ENCODE peak calls at places on chromosome 4, in nine cellular contexts. One of them, this sample, is unnamed.
A peak's percentile ranks its signal among the peaks of the same experiment; 100 is the strongest.

GRCh38 chr4:7857238-7857701 is 82.4 kb downstream of the AFAP1 start:
- DNase-seq in NCI-H1092: no peak
- DNase-seq in kidney: no peak
- DNase-seq in sciatic nerve: no peak
- DNase-seq in nephron progenitor cell: no peak
- DNase-seq in SK-N-DZ: no peak
- DNase-seq in iris pigment epithelial cell: peak; percentile 89
- DNase-seq in SJSA1: peak; percentile 59
- DNase-seq in activated CD4-positive, alpha-beta T cell treated with anti-CD3 and anti-CD28 coated beads for 1 hour: no peak
- DNase-seq in this sample: no peak

GRCh38 chr4:88599298-88599697 is 7.0 kb downstream of the HERC3 start:
- DNase-seq in NCI-H1092: no peak
- DNase-seq in kidney: no peak
- DNase-seq in sciatic nerve: no peak
- DNase-seq in nephron progenitor cell: no peak
- DNase-seq in SK-N-DZ: no peak
- DNase-seq in iris pigment epithelial cell: peak; percentile 85
- DNase-seq in SJSA1: peak; percentile 51
- DNase-seq in activated CD4-positive, alpha-beta T cell treated with anti-CD3 and anti-CD28 coated beads for 1 hour: no peak
- DNase-seq in this sample: no peak

GRCh38 chr4:7411896-7412585 is 22.7 kb downstream of the PSAPL1 start:
- DNase-seq in NCI-H1092: peak; percentile 17
- DNase-seq in kidney: peak; percentile 53
- DNase-seq in sciatic nerve: no peak
- DNase-seq in nephron progenitor cell: no peak
- DNase-seq in SK-N-DZ: no peak
- DNase-seq in iris pigment epithelial cell: no peak
- DNase-seq in SJSA1: no peak
- DNase-seq in activated CD4-positive, alpha-beta T cell treated with anti-CD3 and anti-CD28 coated beads for 1 hour: no peak
- DNase-seq in this sample: peak; percentile 19

GRCh38 chr4:5069916-5070315 is 18.6 kb downstream of the STK32B start:
- DNase-seq in NCI-H1092: no peak
- DNase-seq in kidney: no peak
- DNase-seq in sciatic nerve: no peak
- DNase-seq in nephron progenitor cell: no peak
- DNase-seq in SK-N-DZ: no peak
- DNase-seq in iris pigment epithelial cell: no peak
- DNase-seq in SJSA1: no peak
- DNase-seq in activated CD4-positive, alpha-beta T cell treated with anti-CD3 and anti-CD28 coated beads for 1 hour: no peak
- DNase-seq in this sample: no peak

GRCh38 chr4:121714548-121714947 is 17.8 kb upstream of the ANXA5 start:
- DNase-seq in NCI-H1092: no peak
- DNase-seq in kidney: no peak
- DNase-seq in sciatic nerve: no peak
- DNase-seq in nephron progenitor cell: no peak
- DNase-seq in SK-N-DZ: no peak
- DNase-seq in iris pigment epithelial cell: no peak
- DNase-seq in SJSA1: no peak
- DNase-seq in activated CD4-positive, alpha-beta T cell treated with anti-CD3 and anti-CD28 coated beads for 1 hour: no peak
- DNase-seq in this sample: no peak

GRCh38 chr4:109559625-109559982 is 442 bp upstream of the MCUB start:
- DNase-seq in NCI-H1092: no peak
- DNase-seq in kidney: peak; percentile 69
- DNase-seq in sciatic nerve: peak; percentile 67
- DNase-seq in nephron progenitor cell: peak; percentile 47
- DNase-seq in SK-N-DZ: no peak
- DNase-seq in iris pigment epithelial cell: peak; percentile 52
- DNase-seq in SJSA1: peak; percentile 49
- DNase-seq in activated CD4-positive, alpha-beta T cell treated with anti-CD3 and anti-CD28 coated beads for 1 hour: peak; percentile 34
- DNase-seq in this sample: peak; percentile 80

GRCh38 chr4:118356731-118357130 is 3.9 kb upstream of the PRSS12 start:
- DNase-seq in NCI-H1092: no peak
- DNase-seq in kidney: no peak
- DNase-seq in sciatic nerve: no peak
- DNase-seq in nephron progenitor cell: no peak
- DNase-seq in SK-N-DZ: no peak
- DNase-seq in iris pigment epithelial cell: peak; percentile 85
- DNase-seq in SJSA1: no peak
- DNase-seq in activated CD4-positive, alpha-beta T cell treated with anti-CD3 and anti-CD28 coated beads for 1 hour: no peak
- DNase-seq in this sample: no peak

GRCh38 chr4:53809816-53810215 is 218.5 kb upstream of the LNX1 start:
- DNase-seq in NCI-H1092: no peak
- DNase-seq in kidney: no peak
- DNase-seq in sciatic nerve: no peak
- DNase-seq in nephron progenitor cell: no peak
- DNase-seq in SK-N-DZ: no peak
- DNase-seq in iris pigment epithelial cell: no peak
- DNase-seq in SJSA1: no peak
- DNase-seq in activated CD4-positive, alpha-beta T cell treated with anti-CD3 and anti-CD28 coated beads for 1 hour: no peak
- DNase-seq in this sample: no peak

GRCh38 chr4:47899639-47900038 is 14.7 kb downstream of the NFXL1 start:
- DNase-seq in NCI-H1092: no peak
- DNase-seq in kidney: no peak
- DNase-seq in sciatic nerve: no peak
- DNase-seq in nephron progenitor cell: no peak
- DNase-seq in SK-N-DZ: no peak
- DNase-seq in iris pigment epithelial cell: no peak
- DNase-seq in SJSA1: no peak
- DNase-seq in activated CD4-positive, alpha-beta T cell treated with anti-CD3 and anti-CD28 coated beads for 1 hour: no peak
- DNase-seq in this sample: no peak

GRCh38 chr4:24890561-24890960 is 22.3 kb downstream of the CCDC149 start:
- DNase-seq in NCI-H1092: no peak
- DNase-seq in kidney: no peak
- DNase-seq in sciatic nerve: no peak
- DNase-seq in nephron progenitor cell: no peak
- DNase-seq in SK-N-DZ: no peak
- DNase-seq in iris pigment epithelial cell: no peak
- DNase-seq in SJSA1: no peak
- DNase-seq in activated CD4-positive, alpha-beta T cell treated with anti-CD3 and anti-CD28 coated beads for 1 hour: no peak
- DNase-seq in this sample: no peak

GRCh38 chr4:158837527-158838141 is 68.8 kb downstream of the FNIP2 start:
- DNase-seq in NCI-H1092: no peak
- DNase-seq in kidney: no peak
- DNase-seq in sciatic nerve: no peak
- DNase-seq in nephron progenitor cell: no peak
- DNase-seq in SK-N-DZ: no peak
- DNase-seq in iris pigment epithelial cell: no peak
- DNase-seq in SJSA1: no peak
- DNase-seq in activated CD4-positive, alpha-beta T cell treated with anti-CD3 and anti-CD28 coated beads for 1 hour: no peak
- DNase-seq in this sample: no peak

GRCh38 chr4:1599491-1600210 is 84.5 kb downstream of the FAM53A start:
- DNase-seq in NCI-H1092: no peak
- DNase-seq in kidney: peak; percentile 67
- DNase-seq in sciatic nerve: no peak
- DNase-seq in nephron progenitor cell: no peak
- DNase-seq in SK-N-DZ: no peak
- DNase-seq in iris pigment epithelial cell: no peak
- DNase-seq in SJSA1: no peak
- DNase-seq in activated CD4-positive, alpha-beta T cell treated with anti-CD3 and anti-CD28 coated beads for 1 hour: no peak
- DNase-seq in this sample: peak; percentile 35

GRCh38 chr4:163495900-163496299 is 1.4 kb downstream of the TMA16 start:
- DNase-seq in NCI-H1092: no peak
- DNase-seq in kidney: no peak
- DNase-seq in sciatic nerve: no peak
- DNase-seq in nephron progenitor cell: no peak
- DNase-seq in SK-N-DZ: no peak
- DNase-seq in iris pigment epithelial cell: no peak
- DNase-seq in SJSA1: no peak
- DNase-seq in activated CD4-positive, alpha-beta T cell treated with anti-CD3 and anti-CD28 coated beads for 1 hour: no peak
- DNase-seq in this sample: no peak

GRCh38 chr4:3491681-3492405 is 28.7 kb downstream of the DOK7 start:
- DNase-seq in NCI-H1092: no peak
- DNase-seq in kidney: no peak
- DNase-seq in sciatic nerve: no peak
- DNase-seq in nephron progenitor cell: no peak
- DNase-seq in SK-N-DZ: no peak
- DNase-seq in iris pigment epithelial cell: peak; percentile 18
- DNase-seq in SJSA1: no peak
- DNase-seq in activated CD4-positive, alpha-beta T cell treated with anti-CD3 and anti-CD28 coated beads for 1 hour: no peak
- DNase-seq in this sample: no peak

GRCh38 chr4:28350485-28350884 is 1489.8 kb downstream of the STIM2 start:
- DNase-seq in NCI-H1092: no peak
- DNase-seq in kidney: no peak
- DNase-seq in sciatic nerve: no peak
- DNase-seq in nephron progenitor cell: no peak
- DNase-seq in SK-N-DZ: no peak
- DNase-seq in iris pigment epithelial cell: peak; percentile 78
- DNase-seq in SJSA1: no peak
- DNase-seq in activated CD4-positive, alpha-beta T cell treated with anti-CD3 and anti-CD28 coated beads for 1 hour: no peak
- DNase-seq in this sample: no peak

GRCh38 chr4:1466034-1466960 is 60.1 kb upstream of the NKX1-1 start:
- DNase-seq in NCI-H1092: no peak
- DNase-seq in kidney: peak; percentile 62
- DNase-seq in sciatic nerve: peak; percentile 45
- DNase-seq in nephron progenitor cell: no peak
- DNase-seq in SK-N-DZ: no peak
- DNase-seq in iris pigment epithelial cell: no peak
- DNase-seq in SJSA1: no peak
- DNase-seq in activated CD4-positive, alpha-beta T cell treated with anti-CD3 and anti-CD28 coated beads for 1 hour: no peak
- DNase-seq in this sample: no peak

GRCh38 chr4:44194365-44194764 is 254.2 kb downstream of the KCTD8 start:
- DNase-seq in NCI-H1092: no peak
- DNase-seq in kidney: no peak
- DNase-seq in sciatic nerve: no peak
- DNase-seq in nephron progenitor cell: no peak
- DNase-seq in SK-N-DZ: no peak
- DNase-seq in iris pigment epithelial cell: peak; percentile 1
- DNase-seq in SJSA1: no peak
- DNase-seq in activated CD4-positive, alpha-beta T cell treated with anti-CD3 and anti-CD28 coated beads for 1 hour: no peak
- DNase-seq in this sample: no peak

GRCh38 chr4:54172156-54172555 is 56.9 kb upstream of the PDGFRA start:
- DNase-seq in NCI-H1092: no peak
- DNase-seq in kidney: no peak
- DNase-seq in sciatic nerve: no peak
- DNase-seq in nephron progenitor cell: no peak
- DNase-seq in SK-N-DZ: no peak
- DNase-seq in iris pigment epithelial cell: no peak
- DNase-seq in SJSA1: no peak
- DNase-seq in activated CD4-positive, alpha-beta T cell treated with anti-CD3 and anti-CD28 coated beads for 1 hour: no peak
- DNase-seq in this sample: no peak

GRCh38 chr4:109877400-109877799 is 29.5 kb downstream of the LRIT3 start:
- DNase-seq in NCI-H1092: no peak
- DNase-seq in kidney: no peak
- DNase-seq in sciatic nerve: no peak
- DNase-seq in nephron progenitor cell: no peak
- DNase-seq in SK-N-DZ: no peak
- DNase-seq in iris pigment epithelial cell: no peak
- DNase-seq in SJSA1: no peak
- DNase-seq in activated CD4-positive, alpha-beta T cell treated with anti-CD3 and anti-CD28 coated beads for 1 hour: no peak
- DNase-seq in this sample: no peak

GRCh38 chr4:181792641-181793612 is 450.3 kb upstream of the TENM3 start:
- DNase-seq in NCI-H1092: peak; percentile 86
- DNase-seq in kidney: no peak
- DNase-seq in sciatic nerve: no peak
- DNase-seq in nephron progenitor cell: peak; percentile 4
- DNase-seq in SK-N-DZ: peak; percentile 3
- DNase-seq in iris pigment epithelial cell: no peak
- DNase-seq in SJSA1: no peak
- DNase-seq in activated CD4-positive, alpha-beta T cell treated with anti-CD3 and anti-CD28 coated beads for 1 hour: no peak
- DNase-seq in this sample: no peak

GRCh38 chr4:137124278-137124932 is 407.9 kb downstream of the PCDH18 start:
- DNase-seq in NCI-H1092: peak; percentile 13
- DNase-seq in kidney: no peak
- DNase-seq in sciatic nerve: no peak
- DNase-seq in nephron progenitor cell: no peak
- DNase-seq in SK-N-DZ: peak; percentile 59
- DNase-seq in iris pigment epithelial cell: peak; percentile 79
- DNase-seq in SJSA1: no peak
- DNase-seq in activated CD4-positive, alpha-beta T cell treated with anti-CD3 and anti-CD28 coated beads for 1 hour: no peak
- DNase-seq in this sample: no peak

GRCh38 chr4:4855293-4856070 is 4.0 kb upstream of the MSX1 start:
- DNase-seq in NCI-H1092: no peak
- DNase-seq in kidney: peak; percentile 43
- DNase-seq in sciatic nerve: no peak
- DNase-seq in nephron progenitor cell: no peak
- DNase-seq in SK-N-DZ: no peak
- DNase-seq in iris pigment epithelial cell: no peak
- DNase-seq in SJSA1: no peak
- DNase-seq in activated CD4-positive, alpha-beta T cell treated with anti-CD3 and anti-CD28 coated beads for 1 hour: no peak
- DNase-seq in this sample: peak; percentile 35

GRCh38 chr4:134421734-134422133 is 220.1 kb upstream of the PABPC4L start:
- DNase-seq in NCI-H1092: no peak
- DNase-seq in kidney: no peak
- DNase-seq in sciatic nerve: no peak
- DNase-seq in nephron progenitor cell: no peak
- DNase-seq in SK-N-DZ: peak; percentile 92
- DNase-seq in iris pigment epithelial cell: no peak
- DNase-seq in SJSA1: no peak
- DNase-seq in activated CD4-positive, alpha-beta T cell treated with anti-CD3 and anti-CD28 coated beads for 1 hour: no peak
- DNase-seq in this sample: no peak

GRCh38 chr4:106315476-106315967 is 487 bp downstream of the TBCK start:
- DNase-seq in NCI-H1092: no peak
- DNase-seq in kidney: no peak
- DNase-seq in sciatic nerve: no peak
- DNase-seq in nephron progenitor cell: no peak
- DNase-seq in SK-N-DZ: no peak
- DNase-seq in iris pigment epithelial cell: peak; percentile 37
- DNase-seq in SJSA1: no peak
- DNase-seq in activated CD4-positive, alpha-beta T cell treated with anti-CD3 and anti-CD28 coated beads for 1 hour: no peak
- DNase-seq in this sample: peak; percentile 47

GRCh38 chr4:97475621-97476020 is 667.7 kb downstream of the STPG2 start:
- DNase-seq in NCI-H1092: no peak
- DNase-seq in kidney: no peak
- DNase-seq in sciatic nerve: no peak
- DNase-seq in nephron progenitor cell: no peak
- DNase-seq in SK-N-DZ: no peak
- DNase-seq in iris pigment epithelial cell: no peak
- DNase-seq in SJSA1: no peak
- DNase-seq in activated CD4-positive, alpha-beta T cell treated with anti-CD3 and anti-CD28 coated beads for 1 hour: no peak
- DNase-seq in this sample: no peak

GRCh38 chr4:154822775-154823174 is 41.7 kb downstream of the RBM46 start:
- DNase-seq in NCI-H1092: no peak
- DNase-seq in kidney: no peak
- DNase-seq in sciatic nerve: no peak
- DNase-seq in nephron progenitor cell: no peak
- DNase-seq in SK-N-DZ: no peak
- DNase-seq in iris pigment epithelial cell: peak; percentile 78
- DNase-seq in SJSA1: no peak
- DNase-seq in activated CD4-positive, alpha-beta T cell treated with anti-CD3 and anti-CD28 coated beads for 1 hour: no peak
- DNase-seq in this sample: no peak

GRCh38 chr4:101366331-101366730 is 19.0 kb upstream of the PPP3CA start:
- DNase-seq in NCI-H1092: no peak
- DNase-seq in kidney: no peak
- DNase-seq in sciatic nerve: no peak
- DNase-seq in nephron progenitor cell: no peak
- DNase-seq in SK-N-DZ: no peak
- DNase-seq in iris pigment epithelial cell: peak; percentile 53
- DNase-seq in SJSA1: no peak
- DNase-seq in activated CD4-positive, alpha-beta T cell treated with anti-CD3 and anti-CD28 coated beads for 1 hour: no peak
- DNase-seq in this sample: no peak

GRCh38 chr4:121951570-121952110 is at the start of gene TRPC3:
- DNase-seq in NCI-H1092: no peak
- DNase-seq in kidney: peak; percentile 83
- DNase-seq in sciatic nerve: peak; percentile 60
- DNase-seq in nephron progenitor cell: peak; percentile 74
- DNase-seq in SK-N-DZ: peak; percentile 4
- DNase-seq in iris pigment epithelial cell: no peak
- DNase-seq in SJSA1: no peak
- DNase-seq in activated CD4-positive, alpha-beta T cell treated with anti-CD3 and anti-CD28 coated beads for 1 hour: no peak
- DNase-seq in this sample: peak; percentile 81

GRCh38 chr4:106034205-106034604 is 138.9 kb downstream of the NPNT start:
- DNase-seq in NCI-H1092: no peak
- DNase-seq in kidney: no peak
- DNase-seq in sciatic nerve: no peak
- DNase-seq in nephron progenitor cell: no peak
- DNase-seq in SK-N-DZ: no peak
- DNase-seq in iris pigment epithelial cell: peak; percentile 22
- DNase-seq in SJSA1: no peak
- DNase-seq in activated CD4-positive, alpha-beta T cell treated with anti-CD3 and anti-CD28 coated beads for 1 hour: no peak
- DNase-seq in this sample: no peak

GRCh38 chr4:184421558-184422155 is 52.7 kb downstream of the IRF2 start:
- DNase-seq in NCI-H1092: no peak
- DNase-seq in kidney: no peak
- DNase-seq in sciatic nerve: no peak
- DNase-seq in nephron progenitor cell: no peak
- DNase-seq in SK-N-DZ: no peak
- DNase-seq in iris pigment epithelial cell: no peak
- DNase-seq in SJSA1: no peak
- DNase-seq in activated CD4-positive, alpha-beta T cell treated with anti-CD3 and anti-CD28 coated beads for 1 hour: no peak
- DNase-seq in this sample: no peak

GRCh38 chr4:54229631-54230478 is 762 bp downstream of the PDGFRA start:
- DNase-seq in NCI-H1092: no peak
- DNase-seq in kidney: peak; percentile 74
- DNase-seq in sciatic nerve: no peak
- DNase-seq in nephron progenitor cell: peak; percentile 67
- DNase-seq in SK-N-DZ: no peak
- DNase-seq in iris pigment epithelial cell: peak; percentile 62
- DNase-seq in SJSA1: peak; percentile 67
- DNase-seq in activated CD4-positive, alpha-beta T cell treated with anti-CD3 and anti-CD28 coated beads for 1 hour: no peak
- DNase-seq in this sample: peak; percentile 64